ENCODE peak calls at places on chromosomes 5 and 9, in nine cellular contexts. One of them, this sample, is unnamed.

GRCh38 chr5:131163315-131164119 is 1.5 kb downstream of the HINT1 start:
- DNase-seq in fibroblast of pulmonary artery: peak
- DNase-seq in neural progenitor cell: peak
- DNase-seq in AG04449: no peak
- DNase-seq in breast epithelium: no peak
- DNase-seq in lower leg skin: no peak
- DNase-seq in fibroblast of lung: peak
- DNase-seq in heart left ventricle: no peak
- DNase-seq in GM12865: peak
- DNase-seq in this sample: peak

GRCh38 chr9:135379540-135380267 is 99.9 kb upstream of the PPP1R26 start:
- DNase-seq in fibroblast of pulmonary artery: no peak
- DNase-seq in neural progenitor cell: no peak
- DNase-seq in AG04449: no peak
- DNase-seq in breast epithelium: no peak
- DNase-seq in lower leg skin: no peak
- DNase-seq in fibroblast of lung: no peak
- DNase-seq in heart left ventricle: no peak
- DNase-seq in GM12865: peak
- DNase-seq in this sample: no peak

GRCh38 chr9:107587175-107587963 is 97.8 kb upstream of the KLF4 start:
- DNase-seq in fibroblast of pulmonary artery: no peak
- DNase-seq in neural progenitor cell: no peak
- DNase-seq in AG04449: no peak
- DNase-seq in breast epithelium: no peak
- DNase-seq in lower leg skin: no peak
- DNase-seq in fibroblast of lung: no peak
- DNase-seq in heart left ventricle: peak
- DNase-seq in GM12865: no peak
- DNase-seq in this sample: no peak

GRCh38 chr5:104652271-104652861 is 1089.8 kb upstream of the NUDT12 start:
- DNase-seq in fibroblast of pulmonary artery: no peak
- DNase-seq in neural progenitor cell: peak
- DNase-seq in AG04449: no peak
- DNase-seq in breast epithelium: no peak
- DNase-seq in lower leg skin: no peak
- DNase-seq in fibroblast of lung: no peak
- DNase-seq in heart left ventricle: peak
- DNase-seq in GM12865: no peak
- DNase-seq in this sample: no peak

GRCh38 chr5:132017316-132017715 is 5.9 kb upstream of the ACSL6 start:
- DNase-seq in fibroblast of pulmonary artery: no peak
- DNase-seq in neural progenitor cell: no peak
- DNase-seq in AG04449: no peak
- DNase-seq in breast epithelium: no peak
- DNase-seq in lower leg skin: no peak
- DNase-seq in fibroblast of lung: no peak
- DNase-seq in heart left ventricle: no peak
- DNase-seq in GM12865: no peak
- DNase-seq in this sample: no peak

GRCh38 chr5:57410374-57411320 is 72.0 kb downstream of the ACTBL2 start:
- DNase-seq in fibroblast of pulmonary artery: no peak
- DNase-seq in neural progenitor cell: no peak
- DNase-seq in AG04449: no peak
- DNase-seq in breast epithelium: no peak
- DNase-seq in lower leg skin: no peak
- DNase-seq in fibroblast of lung: no peak
- DNase-seq in heart left ventricle: no peak
- DNase-seq in GM12865: no peak
- DNase-seq in this sample: no peak

GRCh38 chr9:89877051-89878002 is 272.5 kb downstream of the GADD45G start:
- DNase-seq in fibroblast of pulmonary artery: no peak
- DNase-seq in neural progenitor cell: no peak
- DNase-seq in AG04449: no peak
- DNase-seq in breast epithelium: peak
- DNase-seq in lower leg skin: peak
- DNase-seq in fibroblast of lung: no peak
- DNase-seq in heart left ventricle: no peak
- DNase-seq in GM12865: no peak
- DNase-seq in this sample: no peak

GRCh38 chr9:36040271-36040925 is 3.7 kb downstream of the RECK start:
- DNase-seq in fibroblast of pulmonary artery: no peak
- DNase-seq in neural progenitor cell: no peak
- DNase-seq in AG04449: no peak
- DNase-seq in breast epithelium: no peak
- DNase-seq in lower leg skin: no peak
- DNase-seq in fibroblast of lung: peak
- DNase-seq in heart left ventricle: no peak
- DNase-seq in GM12865: no peak
- DNase-seq in this sample: peak

GRCh38 chr5:170632985-170633234 is 129.1 kb downstream of the KCNIP1 start:
- DNase-seq in fibroblast of pulmonary artery: no peak
- DNase-seq in neural progenitor cell: peak
- DNase-seq in AG04449: no peak
- DNase-seq in breast epithelium: no peak
- DNase-seq in lower leg skin: no peak
- DNase-seq in fibroblast of lung: no peak
- DNase-seq in heart left ventricle: peak
- DNase-seq in GM12865: peak
- DNase-seq in this sample: no peak

GRCh38 chr5:169637085-169637855 is at the start of gene DOCK2:
- DNase-seq in fibroblast of pulmonary artery: no peak
- DNase-seq in neural progenitor cell: peak
- DNase-seq in AG04449: no peak
- DNase-seq in breast epithelium: no peak
- DNase-seq in lower leg skin: peak
- DNase-seq in fibroblast of lung: no peak
- DNase-seq in heart left ventricle: peak
- DNase-seq in GM12865: peak
- DNase-seq in this sample: no peak

GRCh38 chr5:142839711-142840441 is 69.7 kb downstream of the ARHGAP26 start:
- DNase-seq in fibroblast of pulmonary artery: peak
- DNase-seq in neural progenitor cell: no peak
- DNase-seq in AG04449: no peak
- DNase-seq in breast epithelium: no peak
- DNase-seq in lower leg skin: peak
- DNase-seq in fibroblast of lung: peak
- DNase-seq in heart left ventricle: peak
- DNase-seq in GM12865: no peak
- DNase-seq in this sample: peak

GRCh38 chr5:32538031-32538547 is 47.3 kb upstream of the SUB1 start:
- DNase-seq in fibroblast of pulmonary artery: peak
- DNase-seq in neural progenitor cell: no peak
- DNase-seq in AG04449: no peak
- DNase-seq in breast epithelium: no peak
- DNase-seq in lower leg skin: peak
- DNase-seq in fibroblast of lung: no peak
- DNase-seq in heart left ventricle: peak
- DNase-seq in GM12865: peak
- DNase-seq in this sample: peak

GRCh38 chr5:72241346-72242003 is 78.6 kb downstream of the MRPS27 start:
- DNase-seq in fibroblast of pulmonary artery: no peak
- DNase-seq in neural progenitor cell: peak
- DNase-seq in AG04449: no peak
- DNase-seq in breast epithelium: no peak
- DNase-seq in lower leg skin: no peak
- DNase-seq in fibroblast of lung: no peak
- DNase-seq in heart left ventricle: no peak
- DNase-seq in GM12865: no peak
- DNase-seq in this sample: no peak

GRCh38 chr5:168433982-168434381 is 52.3 kb upstream of the RARS1 start:
- DNase-seq in fibroblast of pulmonary artery: peak
- DNase-seq in neural progenitor cell: peak
- DNase-seq in AG04449: no peak
- DNase-seq in breast epithelium: no peak
- DNase-seq in lower leg skin: no peak
- DNase-seq in fibroblast of lung: no peak
- DNase-seq in heart left ventricle: no peak
- DNase-seq in GM12865: no peak
- DNase-seq in this sample: no peak

GRCh38 chr5:13540154-13540815 is 404.2 kb downstream of the DNAH5 start:
- DNase-seq in fibroblast of pulmonary artery: no peak
- DNase-seq in neural progenitor cell: no peak
- DNase-seq in AG04449: no peak
- DNase-seq in breast epithelium: no peak
- DNase-seq in lower leg skin: no peak
- DNase-seq in fibroblast of lung: no peak
- DNase-seq in heart left ventricle: no peak
- DNase-seq in GM12865: no peak
- DNase-seq in this sample: no peak

DNA sequence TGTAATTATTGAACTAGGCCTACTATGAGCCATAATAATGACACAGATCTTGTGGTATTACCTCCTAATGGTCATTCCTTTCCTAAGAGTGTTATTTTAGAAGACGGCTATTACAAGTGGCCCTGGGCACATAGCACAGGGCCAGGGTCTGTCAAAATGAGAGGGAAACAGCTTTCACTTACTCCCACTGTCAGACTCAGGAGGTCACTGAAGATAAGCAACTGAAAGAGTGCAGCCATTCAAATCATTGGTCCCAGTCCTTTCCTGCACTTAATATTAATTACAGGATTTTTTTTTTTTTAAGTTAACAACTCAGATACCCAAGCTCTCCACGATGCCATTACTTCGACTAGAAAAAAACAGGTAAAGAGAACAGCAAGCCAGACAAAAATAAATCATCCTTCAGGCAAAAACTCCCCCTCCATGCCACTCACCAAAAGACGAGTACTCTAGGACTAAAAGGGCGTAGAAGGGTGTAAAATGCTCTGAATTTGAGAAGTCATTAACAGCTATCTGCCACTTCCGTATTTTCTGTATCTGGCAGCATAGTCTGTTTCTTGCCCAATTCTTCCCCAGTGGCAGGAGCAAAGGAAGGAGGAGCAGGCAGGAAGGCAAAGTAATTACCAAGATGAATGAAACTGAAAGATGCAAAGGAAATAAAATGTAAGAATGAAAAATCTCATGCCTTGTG is 87.4 kb downstream of the ZNF608 start:
- DNase-seq in fibroblast of pulmonary artery: no peak
- DNase-seq in neural progenitor cell: no peak
- DNase-seq in AG04449: no peak
- DNase-seq in breast epithelium: no peak
- DNase-seq in lower leg skin: no peak
- DNase-seq in fibroblast of lung: no peak
- DNase-seq in heart left ventricle: no peak
- DNase-seq in GM12865: peak
- DNase-seq in this sample: no peak
- H3K4me3 ChIP-seq in fibroblast of pulmonary artery: no peak
- H3K4me3 ChIP-seq in neural progenitor cell: peak
- H3K4me3 ChIP-seq in AG04449: no peak
- H3K4me3 ChIP-seq in breast epithelium: no peak
- H3K4me3 ChIP-seq in lower leg skin: no peak
- H3K4me3 ChIP-seq in fibroblast of lung: no peak
- H3K4me3 ChIP-seq in heart left ventricle: no peak
- H3K4me3 ChIP-seq in GM12865: no peak
- H3K4me3 ChIP-seq in this sample: no peak

DNA sequence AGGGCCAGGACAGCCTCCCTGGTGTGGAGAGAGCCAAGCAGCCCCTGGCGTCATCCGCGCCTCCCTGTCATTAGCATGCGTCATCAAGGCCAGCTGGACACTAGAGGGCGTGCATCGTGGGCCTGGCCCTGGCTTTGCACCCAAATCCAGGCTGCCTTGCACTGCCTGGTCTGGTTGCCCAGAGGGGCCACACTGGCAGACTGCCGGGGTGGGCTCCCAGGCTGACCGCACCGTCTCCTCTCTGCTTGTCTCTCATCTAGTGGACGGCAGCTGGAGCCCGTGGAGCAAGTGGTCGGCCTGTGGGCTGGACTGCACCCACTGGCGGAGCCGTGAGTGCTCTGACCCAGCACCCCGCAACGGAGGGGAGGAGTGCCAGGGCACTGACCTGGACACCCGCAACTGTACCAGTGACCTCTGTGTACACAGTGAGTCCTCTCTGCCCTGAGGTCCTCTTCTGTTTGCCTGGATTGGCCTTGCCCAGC is 29.0 kb downstream of the HK3 start:
- DNase-seq in fibroblast of pulmonary artery: peak
- DNase-seq in neural progenitor cell: peak
- DNase-seq in AG04449: no peak
- DNase-seq in breast epithelium: no peak
- DNase-seq in lower leg skin: no peak
- DNase-seq in fibroblast of lung: peak
- DNase-seq in heart left ventricle: no peak
- DNase-seq in GM12865: peak
- DNase-seq in this sample: peak
- TF ChIP-seq CTCF in fibroblast of pulmonary artery: peak
- TF ChIP-seq CTCF in neural progenitor cell: peak
- TF ChIP-seq CTCF in AG04449: peak
- TF ChIP-seq CTCF in breast epithelium: no peak
- TF ChIP-seq CTCF in lower leg skin: no peak
- TF ChIP-seq CTCF in fibroblast of lung: no peak
- TF ChIP-seq CTCF in heart left ventricle: peak
- TF ChIP-seq CTCF in GM12865: peak
- TF ChIP-seq CTCF in this sample: peak

DNA sequence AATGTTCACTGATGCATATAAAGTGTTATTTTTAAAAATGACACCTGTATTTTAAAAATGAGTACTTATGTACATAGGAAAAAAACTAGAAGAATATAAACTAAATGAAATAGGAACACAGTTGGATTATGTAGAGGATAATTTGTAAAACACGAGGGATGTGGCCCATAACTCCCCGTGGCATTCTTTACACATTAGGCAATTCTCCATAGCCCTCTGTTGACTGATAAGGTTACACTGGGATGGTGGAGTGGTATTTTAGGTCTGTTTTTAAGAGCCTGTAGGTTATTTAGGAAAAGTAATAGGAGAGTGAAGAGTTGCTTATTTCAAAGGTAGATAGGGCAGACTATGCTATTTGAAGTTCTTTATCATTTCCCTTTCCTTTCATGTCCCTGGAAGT is 1.8 kb downstream of the CAVIN4 start:
- DNase-seq in fibroblast of pulmonary artery: peak
- DNase-seq in neural progenitor cell: no peak
- DNase-seq in AG04449: no peak
- DNase-seq in breast epithelium: no peak
- DNase-seq in lower leg skin: no peak
- DNase-seq in fibroblast of lung: no peak
- DNase-seq in heart left ventricle: no peak
- DNase-seq in GM12865: no peak
- DNase-seq in this sample: peak
- H3K4me3 ChIP-seq in fibroblast of pulmonary artery: no peak
- H3K4me3 ChIP-seq in neural progenitor cell: no peak
- H3K4me3 ChIP-seq in AG04449: no peak
- H3K4me3 ChIP-seq in breast epithelium: no peak
- H3K4me3 ChIP-seq in lower leg skin: no peak
- H3K4me3 ChIP-seq in fibroblast of lung: no peak
- H3K4me3 ChIP-seq in heart left ventricle: peak
- H3K4me3 ChIP-seq in GM12865: no peak
- H3K4me3 ChIP-seq in this sample: no peak

GRCh38 chr5:10133830-10134229 is 115.9 kb downstream of the ATPSCKMT start:
- DNase-seq in fibroblast of pulmonary artery: peak
- DNase-seq in neural progenitor cell: no peak
- DNase-seq in AG04449: no peak
- DNase-seq in breast epithelium: no peak
- DNase-seq in lower leg skin: no peak
- DNase-seq in fibroblast of lung: peak
- DNase-seq in heart left ventricle: no peak
- DNase-seq in GM12865: no peak
- DNase-seq in this sample: peak

GRCh38 chr5:10126900-10127299 is 122.8 kb downstream of the ATPSCKMT start:
- DNase-seq in fibroblast of pulmonary artery: no peak
- DNase-seq in neural progenitor cell: no peak
- DNase-seq in AG04449: no peak
- DNase-seq in breast epithelium: no peak
- DNase-seq in lower leg skin: no peak
- DNase-seq in fibroblast of lung: no peak
- DNase-seq in heart left ventricle: no peak
- DNase-seq in GM12865: no peak
- DNase-seq in this sample: no peak

GRCh38 chr5:10130881-10131280 is 118.8 kb downstream of the ATPSCKMT start:
- DNase-seq in fibroblast of pulmonary artery: no peak
- DNase-seq in neural progenitor cell: no peak
- DNase-seq in AG04449: no peak
- DNase-seq in breast epithelium: no peak
- DNase-seq in lower leg skin: no peak
- DNase-seq in fibroblast of lung: no peak
- DNase-seq in heart left ventricle: no peak
- DNase-seq in GM12865: no peak
- DNase-seq in this sample: no peak
- TF ChIP-seq CTCF in fibroblast of pulmonary artery: no peak
- TF ChIP-seq CTCF in neural progenitor cell: no peak
- TF ChIP-seq CTCF in AG04449: no peak
- TF ChIP-seq CTCF in breast epithelium: no peak
- TF ChIP-seq CTCF in lower leg skin: no peak
- TF ChIP-seq CTCF in fibroblast of lung: no peak
- TF ChIP-seq CTCF in heart left ventricle: no peak
- TF ChIP-seq CTCF in GM12865: no peak
- TF ChIP-seq CTCF in this sample: no peak